ENCODE peak calls at places on chromosomes 5 and 9, in four cellular contexts. One of them, this sample, is unnamed.

GRCh38 chr5:31396611-31397295 is 135.1 kb downstream of the DROSHA start:
- DNase-seq in gastrocnemius medialis: no peak
- DNase-seq in endothelial cell of umbilical vein: no peak
- DNase-seq in sigmoid colon: no peak
- DNase-seq in this sample: no peak

GRCh38 chr5:171478946-171479775 is 59.7 kb downstream of the FGF18 start:
- DNase-seq in gastrocnemius medialis: no peak
- DNase-seq in endothelial cell of umbilical vein: no peak
- DNase-seq in sigmoid colon: no peak
- DNase-seq in this sample: no peak

GRCh38 chr9:3903273-3903672 is 377.5 kb upstream of the RFX3 start:
- DNase-seq in gastrocnemius medialis: no peak
- DNase-seq in endothelial cell of umbilical vein: no peak
- DNase-seq in sigmoid colon: no peak
- DNase-seq in this sample: no peak

GRCh38 chr9:97556721-97557605 is 55.5 kb downstream of the TMOD1 start:
- DNase-seq in gastrocnemius medialis: peak
- DNase-seq in endothelial cell of umbilical vein: no peak
- DNase-seq in sigmoid colon: peak
- DNase-seq in this sample: no peak

GRCh38 chr9:35643046-35643445 is 7.7 kb downstream of the SIT1 start:
- DNase-seq in gastrocnemius medialis: no peak
- DNase-seq in endothelial cell of umbilical vein: no peak
- DNase-seq in sigmoid colon: no peak
- DNase-seq in this sample: no peak

GRCh38 chr9:91156451-91157234 is 205.1 kb downstream of the AUH start:
- DNase-seq in gastrocnemius medialis: no peak
- DNase-seq in endothelial cell of umbilical vein: no peak
- DNase-seq in sigmoid colon: no peak
- DNase-seq in this sample: no peak

GRCh38 chr9:75628952-75629351 is 261.5 kb upstream of the PCSK5 start:
- DNase-seq in gastrocnemius medialis: no peak
- DNase-seq in endothelial cell of umbilical vein: no peak
- DNase-seq in sigmoid colon: no peak
- DNase-seq in this sample: no peak

GRCh38 chr5:122484103-122484502 is 172.1 kb downstream of the SNCAIP start:
- DNase-seq in gastrocnemius medialis: no peak
- DNase-seq in endothelial cell of umbilical vein: no peak
- DNase-seq in sigmoid colon: no peak
- DNase-seq in this sample: no peak

GRCh38 chr9:103798620-103799019 is 295.5 kb upstream of the SMC2 start:
- DNase-seq in gastrocnemius medialis: no peak
- DNase-seq in endothelial cell of umbilical vein: no peak
- DNase-seq in sigmoid colon: no peak
- DNase-seq in this sample: no peak

GRCh38 chr9:94843089-94843488 is 116.6 kb downstream of the AOPEP start:
- DNase-seq in gastrocnemius medialis: no peak
- DNase-seq in endothelial cell of umbilical vein: no peak
- DNase-seq in sigmoid colon: no peak
- DNase-seq in this sample: no peak

GRCh38 chr5:9059920-9060691 is 485.8 kb downstream of the SEMA5A start:
- DNase-seq in gastrocnemius medialis: no peak
- DNase-seq in endothelial cell of umbilical vein: peak
- DNase-seq in sigmoid colon: no peak
- DNase-seq in this sample: no peak

GRCh38 chr5:171957591-171958251 is 48.7 kb downstream of the FBXW11 start:
- DNase-seq in gastrocnemius medialis: no peak
- DNase-seq in endothelial cell of umbilical vein: no peak
- DNase-seq in sigmoid colon: no peak
- DNase-seq in this sample: no peak

GRCh38 chr5:61000887-61001286 is 55.9 kb downstream of the NDUFAF2 start:
- DNase-seq in gastrocnemius medialis: no peak
- DNase-seq in endothelial cell of umbilical vein: no peak
- DNase-seq in sigmoid colon: no peak
- DNase-seq in this sample: no peak

GRCh38 chr9:136686794-136687711 is at the start of gene AGPAT2:
- DNase-seq in gastrocnemius medialis: peak
- DNase-seq in endothelial cell of umbilical vein: peak
- DNase-seq in sigmoid colon: peak
- DNase-seq in this sample: peak

GRCh38 chr5:36363101-36363500 is 61.4 kb upstream of the RANBP3L start:
- DNase-seq in gastrocnemius medialis: no peak
- DNase-seq in endothelial cell of umbilical vein: no peak
- DNase-seq in sigmoid colon: no peak
- DNase-seq in this sample: no peak

GRCh38 chr5:140734354-140734753 is 34.1 kb downstream of the ZMAT2 start:
- DNase-seq in gastrocnemius medialis: no peak
- DNase-seq in endothelial cell of umbilical vein: no peak
- DNase-seq in sigmoid colon: no peak
- DNase-seq in this sample: peak

GRCh38 chr9:74499770-74500583 is 2.8 kb downstream of the RORB start:
- DNase-seq in gastrocnemius medialis: no peak
- DNase-seq in endothelial cell of umbilical vein: no peak
- DNase-seq in sigmoid colon: no peak
- DNase-seq in this sample: no peak

GRCh38 chr9:2568689-2569088 is 52.9 kb upstream of the VLDLR start:
- DNase-seq in gastrocnemius medialis: no peak
- DNase-seq in endothelial cell of umbilical vein: no peak
- DNase-seq in sigmoid colon: no peak
- DNase-seq in this sample: no peak

GRCh38 chr5:39256472-39256871 is 37.1 kb upstream of the FYB1 start:
- DNase-seq in gastrocnemius medialis: no peak
- DNase-seq in endothelial cell of umbilical vein: peak
- DNase-seq in sigmoid colon: no peak
- DNase-seq in this sample: no peak

GRCh38 chr5:3175416-3175815 is 420.2 kb upstream of the IRX1 start:
- DNase-seq in gastrocnemius medialis: no peak
- DNase-seq in endothelial cell of umbilical vein: no peak
- DNase-seq in sigmoid colon: no peak
- DNase-seq in this sample: no peak

GRCh38 chr9:128829477-128830251 is at the start of gene SPOUT1:
- DNase-seq in gastrocnemius medialis: peak
- DNase-seq in endothelial cell of umbilical vein: peak
- DNase-seq in sigmoid colon: peak
- DNase-seq in this sample: peak

GRCh38 chr9:20355022-20355421 is 267.3 kb downstream of the MLLT3 start:
- DNase-seq in gastrocnemius medialis: no peak
- DNase-seq in endothelial cell of umbilical vein: no peak
- DNase-seq in sigmoid colon: no peak
- DNase-seq in this sample: peak

GRCh38 chr5:156103116-156103860 is 223.7 kb upstream of the SGCD start:
- DNase-seq in gastrocnemius medialis: no peak
- DNase-seq in endothelial cell of umbilical vein: no peak
- DNase-seq in sigmoid colon: no peak
- DNase-seq in this sample: no peak

GRCh38 chr5:158409507-158409906 is 550.6 kb upstream of the CLINT1 start:
- DNase-seq in gastrocnemius medialis: no peak
- DNase-seq in endothelial cell of umbilical vein: no peak
- DNase-seq in sigmoid colon: no peak
- DNase-seq in this sample: no peak

GRCh38 chr9:36136277-36136893 is at the start of gene GLIPR2:
- DNase-seq in gastrocnemius medialis: peak
- DNase-seq in endothelial cell of umbilical vein: peak
- DNase-seq in sigmoid colon: peak
- DNase-seq in this sample: peak

GRCh38 chr5:177608243-177609075 is 8.5 kb downstream of the B4GALT7 start:
- DNase-seq in gastrocnemius medialis: no peak
- DNase-seq in endothelial cell of umbilical vein: no peak
- DNase-seq in sigmoid colon: no peak
- DNase-seq in this sample: no peak

GRCh38 chr9:33942471-33943083 is 106.1 kb downstream of the UBAP2 start:
- DNase-seq in gastrocnemius medialis: no peak
- DNase-seq in endothelial cell of umbilical vein: peak
- DNase-seq in sigmoid colon: no peak
- DNase-seq in this sample: no peak

GRCh38 chr5:170508660-170509322 is 5.0 kb downstream of the KCNIP1 start:
- DNase-seq in gastrocnemius medialis: no peak
- DNase-seq in endothelial cell of umbilical vein: peak
- DNase-seq in sigmoid colon: no peak
- DNase-seq in this sample: no peak

GRCh38 chr9:134272302-134273023 is 53.8 kb upstream of the RXRA start:
- DNase-seq in gastrocnemius medialis: no peak
- DNase-seq in endothelial cell of umbilical vein: no peak
- DNase-seq in sigmoid colon: no peak
- DNase-seq in this sample: no peak

GRCh38 chr9:626591-626990 is 214.9 kb upstream of the DMRT1 start:
- DNase-seq in gastrocnemius medialis: no peak
- DNase-seq in endothelial cell of umbilical vein: peak
- DNase-seq in sigmoid colon: no peak
- DNase-seq in this sample: no peak

GRCh38 chr5:21212026-21212425 is 1224.0 kb upstream of the CDH18 start:
- DNase-seq in gastrocnemius medialis: no peak
- DNase-seq in endothelial cell of umbilical vein: no peak
- DNase-seq in sigmoid colon: no peak
- DNase-seq in this sample: no peak

DNA sequence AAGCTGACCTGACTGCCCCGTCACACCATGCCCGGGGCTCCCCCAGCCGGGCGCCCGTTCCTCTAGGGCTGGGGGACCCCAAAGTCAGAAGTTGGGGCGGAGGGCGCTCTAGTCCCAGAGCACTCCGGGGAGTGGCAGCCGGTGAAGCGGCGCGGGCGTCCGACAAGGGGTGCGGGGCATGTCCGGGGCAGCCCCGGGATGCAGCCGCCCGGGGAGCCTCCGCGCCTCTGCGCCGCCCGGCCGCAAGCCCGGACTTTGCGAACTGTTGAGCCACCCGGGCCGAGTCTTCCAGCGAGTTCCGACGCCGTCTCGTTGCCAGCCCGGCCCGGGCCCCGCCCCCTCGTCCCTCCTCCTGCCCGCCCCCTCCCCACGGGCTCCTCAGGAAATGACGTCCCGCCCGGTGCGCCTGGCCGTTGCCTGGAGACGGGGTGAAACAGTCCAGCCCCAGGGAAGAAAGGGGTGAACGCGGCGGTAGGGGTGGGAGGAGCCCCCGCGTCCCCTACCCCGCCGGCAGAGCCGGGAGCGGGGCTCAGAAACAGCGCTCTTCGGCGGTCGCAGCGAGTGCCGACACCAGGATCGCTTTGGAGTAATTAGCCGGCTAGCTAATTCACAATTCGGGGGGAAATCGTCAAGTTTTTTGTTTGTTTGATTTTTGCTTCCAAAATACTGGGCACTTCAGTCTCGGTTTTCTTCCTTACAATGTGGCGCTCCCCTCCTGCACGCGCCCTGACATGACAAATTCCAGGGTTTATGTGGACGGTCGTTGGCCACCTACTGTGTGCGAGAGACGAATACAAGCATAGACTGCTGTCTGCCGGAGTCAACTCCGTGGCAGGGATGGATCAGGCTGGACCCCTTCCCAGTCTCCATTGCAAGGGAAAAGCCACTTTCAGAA is at the start of gene WHRN:
- DNase-seq in gastrocnemius medialis: peak
- DNase-seq in endothelial cell of umbilical vein: peak
- DNase-seq in sigmoid colon: peak
- DNase-seq in this sample: peak
- TF ChIP-seq POLR2A in gastrocnemius medialis: no peak
- TF ChIP-seq POLR2A in endothelial cell of umbilical vein: no peak
- TF ChIP-seq POLR2A in sigmoid colon: peak
- TF ChIP-seq POLR2A in this sample: no peak

GRCh38 chr9:93387791-93388190 is 63.7 kb upstream of the FAM120A start:
- DNase-seq in gastrocnemius medialis: no peak
- DNase-seq in endothelial cell of umbilical vein: no peak
- DNase-seq in sigmoid colon: no peak
- DNase-seq in this sample: no peak
- TF ChIP-seq POLR2A in gastrocnemius medialis: no peak
- TF ChIP-seq POLR2A in endothelial cell of umbilical vein: no peak
- TF ChIP-seq POLR2A in sigmoid colon: no peak
- TF ChIP-seq POLR2A in this sample: no peak

GRCh38 chr5:134406390-134406789 is 5.3 kb downstream of the CDKN2AIPNL start:
- DNase-seq in gastrocnemius medialis: no peak
- DNase-seq in endothelial cell of umbilical vein: no peak
- DNase-seq in sigmoid colon: no peak
- DNase-seq in this sample: peak

GRCh38 chr5:134410822-134411221 is 859 bp downstream of the CDKN2AIPNL start:
- DNase-seq in gastrocnemius medialis: no peak
- DNase-seq in endothelial cell of umbilical vein: no peak
- DNase-seq in sigmoid colon: no peak
- DNase-seq in this sample: no peak

GRCh38 chr5:134411546-134412266 is at the start of gene CDKN2AIPNL:
- DNase-seq in gastrocnemius medialis: peak
- DNase-seq in endothelial cell of umbilical vein: peak
- DNase-seq in sigmoid colon: peak
- DNase-seq in this sample: peak

GRCh38 chr5:134411228-134411545 is 494 bp downstream of the CDKN2AIPNL start:
- DNase-seq in gastrocnemius medialis: no peak
- DNase-seq in endothelial cell of umbilical vein: no peak
- DNase-seq in sigmoid colon: no peak
- DNase-seq in this sample: no peak

DNA sequence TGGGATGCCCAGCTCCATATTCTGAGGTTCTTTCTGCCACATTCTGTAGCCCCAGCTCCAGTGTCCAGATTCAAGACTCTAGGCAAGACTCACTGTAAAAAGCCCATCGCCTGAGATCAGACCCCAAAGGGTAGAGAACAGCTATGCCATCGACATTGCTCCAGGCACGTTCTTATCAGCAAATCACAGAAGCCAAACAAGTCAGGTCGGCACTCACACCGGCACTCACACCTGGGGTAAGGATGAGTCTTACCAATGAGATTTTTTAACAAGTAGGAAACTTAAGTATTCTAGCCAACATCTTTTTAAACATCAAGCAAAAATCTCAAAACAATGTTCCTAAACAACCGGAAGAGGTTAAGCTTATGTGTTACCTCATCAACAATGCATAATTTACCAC is 2.4 kb downstream of the CDKN2AIPNL start:
- DNase-seq in gastrocnemius medialis: no peak
- DNase-seq in endothelial cell of umbilical vein: no peak
- DNase-seq in sigmoid colon: no peak
- DNase-seq in this sample: no peak
- TF ChIP-seq POLR2A in gastrocnemius medialis: no peak
- TF ChIP-seq POLR2A in endothelial cell of umbilical vein: no peak
- TF ChIP-seq POLR2A in sigmoid colon: no peak
- TF ChIP-seq POLR2A in this sample: no peak

DNA sequence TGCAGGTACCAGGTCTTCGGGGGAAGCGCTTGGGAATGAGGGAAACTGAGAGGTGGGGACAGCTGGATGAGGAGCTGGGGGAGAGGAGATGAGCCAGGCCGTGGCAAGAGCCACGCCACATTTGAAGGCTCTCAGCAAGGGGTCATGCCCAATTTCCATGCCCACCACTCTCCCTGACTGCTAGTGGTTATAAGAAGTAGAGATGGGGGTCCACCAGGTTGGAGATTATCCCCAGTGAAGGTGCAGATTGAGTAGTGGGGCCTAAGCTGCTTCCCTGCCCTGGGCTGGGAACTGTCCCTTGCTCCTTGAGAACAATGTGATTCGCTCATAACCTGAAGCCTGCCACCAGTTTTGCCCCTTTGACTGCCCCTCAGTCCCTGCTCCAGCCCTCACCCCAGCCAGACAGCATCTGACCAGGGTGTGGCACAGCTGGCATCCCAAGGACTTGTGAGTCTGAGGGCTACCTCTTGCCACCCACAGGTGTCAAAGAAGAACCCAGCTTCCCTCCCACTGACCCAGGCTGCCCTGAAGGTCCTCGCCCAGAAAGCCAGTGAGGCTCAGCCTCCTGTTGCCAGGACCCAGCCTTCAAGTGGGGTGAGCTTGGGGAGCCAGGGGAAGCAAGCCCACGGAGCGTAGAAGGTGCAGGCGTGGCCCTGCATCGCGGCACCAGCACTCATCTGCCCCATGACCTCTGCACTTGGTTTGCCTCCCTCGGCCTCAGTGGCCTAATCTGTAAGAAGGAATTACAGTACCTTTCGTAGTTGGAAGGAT is 21.5 kb downstream of the CD74 start:
- DNase-seq in gastrocnemius medialis: no peak
- DNase-seq in endothelial cell of umbilical vein: no peak
- DNase-seq in sigmoid colon: no peak
- DNase-seq in this sample: no peak
- TF ChIP-seq POLR2A in gastrocnemius medialis: no peak
- TF ChIP-seq POLR2A in endothelial cell of umbilical vein: no peak
- TF ChIP-seq POLR2A in sigmoid colon: no peak
- TF ChIP-seq POLR2A in this sample: no peak